ENCODE peak calls at places on chromosomes 12 and 14, in five cellular contexts. U, X, S, C and V are unnamed samples.

GRCh38 chr14:23123419-23123818 is 4.4 kb upstream of the CEBPE start:
- DNase-seq in U (no peak), X (no peak), S (peak; percentile 57), C (no peak), V (peak; percentile 59)

GRCh38 chr14:28635387-28635786 is 131.2 kb upstream of the FOXG1 start:
- DNase-seq in U (no peak), X (peak; percentile 3), S (no peak), C (peak; percentile 39), V (peak; percentile 49)

GRCh38 chr12:131363416-131363815 is 347.5 kb upstream of the SFSWAP start:
- DNase-seq in U (no peak), X (no peak), S (no peak), C (no peak), V (no peak)

GRCh38 chr12:9674226-9674590 is 4.7 kb downstream of the CLEC2D start:
- DNase-seq in U (no peak), X (no peak), S (no peak), C (no peak), V (no peak)

GRCh38 chr14:59018978-59019377 is 169.5 kb upstream of the DAAM1 start:
- DNase-seq in U (no peak), X (no peak), S (no peak), C (no peak), V (peak; percentile 10)

GRCh38 chr14:99026471-99026870 is 245.5 kb downstream of the BCL11B start:
- DNase-seq in U (no peak), X (peak; percentile 94), S (no peak), C (no peak), V (no peak)

GRCh38 chr12:6936642-6937480 is 6.8 kb upstream of the RNU7-1 start:
- DNase-seq in U (no peak), X (no peak), S (peak; percentile 51), C (no peak), V (no peak)

GRCh38 chr12:15897433-15897832 is 13.7 kb upstream of the DERA start:
- DNase-seq in U (no peak), X (no peak), S (no peak), C (no peak), V (no peak)

GRCh38 chr12:104671407-104672095 is 214.8 kb downstream of the CHST11 start:
- DNase-seq in U (peak; percentile 88), X (peak; percentile 93), S (peak; percentile 40), C (peak; percentile 53), V (peak; percentile 90)

GRCh38 chr12:77746108-77746507 is 84.6 kb upstream of the NAV3 start:
- DNase-seq in U (peak; percentile 83), X (no peak), S (no peak), C (no peak), V (no peak)

GRCh38 chr14:61898568-61898967 is 136.3 kb downstream of the SNAPC1 start:
- DNase-seq in U (no peak), X (no peak), S (no peak), C (no peak), V (no peak)

GRCh38 chr14:61891251-61891650 is 129.0 kb downstream of the SNAPC1 start:
- DNase-seq in U (no peak), X (no peak), S (no peak), C (no peak), V (no peak)

GRCh38 chr14:61891810-61892209 is 129.6 kb downstream of the SNAPC1 start:
- DNase-seq in U (no peak), X (no peak), S (no peak), C (no peak), V (no peak)

GRCh38 chr14:61893371-61893940 is 131.2 kb downstream of the SNAPC1 start:
- DNase-seq in U (no peak), X (no peak), S (no peak), C (no peak), V (no peak)

DNA sequence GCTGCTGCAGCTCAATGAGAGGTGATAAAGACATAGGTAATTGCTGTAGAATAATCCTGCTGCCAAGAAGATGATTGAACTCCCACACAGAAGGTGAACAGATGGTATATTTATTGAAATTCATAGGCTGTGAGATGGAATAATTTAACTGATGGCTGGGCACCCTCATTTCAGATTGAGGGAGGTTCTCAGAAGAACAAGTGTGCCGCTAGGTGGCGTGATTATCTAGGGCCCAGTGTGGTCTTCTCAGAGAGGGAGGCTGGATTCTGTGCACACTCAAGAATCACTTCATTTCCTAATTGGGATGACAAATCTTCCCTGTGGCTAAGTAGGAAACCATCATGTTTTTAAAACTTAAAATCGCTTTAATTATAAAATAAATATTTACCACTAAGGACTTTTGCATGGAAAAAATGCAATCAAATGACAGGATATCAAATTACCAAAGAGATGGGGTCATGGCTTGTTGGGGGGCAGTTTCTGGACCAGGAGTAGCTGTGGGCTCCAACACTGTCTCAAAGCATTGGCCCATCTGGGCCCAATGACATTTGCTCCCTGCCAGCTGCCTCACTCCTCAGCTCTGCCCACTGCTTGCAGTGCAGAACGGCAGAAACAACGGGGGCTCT is 132.3 kb downstream of the SNAPC1 start:
- DNase-seq in U (no peak), X (peak; percentile 44), S (peak; percentile 67), C (peak; percentile 41), V (peak; percentile 83)
- TF ChIP-seq JUND in U (no peak), X (no peak), S (no peak), C (no peak), V (no peak)

DNA sequence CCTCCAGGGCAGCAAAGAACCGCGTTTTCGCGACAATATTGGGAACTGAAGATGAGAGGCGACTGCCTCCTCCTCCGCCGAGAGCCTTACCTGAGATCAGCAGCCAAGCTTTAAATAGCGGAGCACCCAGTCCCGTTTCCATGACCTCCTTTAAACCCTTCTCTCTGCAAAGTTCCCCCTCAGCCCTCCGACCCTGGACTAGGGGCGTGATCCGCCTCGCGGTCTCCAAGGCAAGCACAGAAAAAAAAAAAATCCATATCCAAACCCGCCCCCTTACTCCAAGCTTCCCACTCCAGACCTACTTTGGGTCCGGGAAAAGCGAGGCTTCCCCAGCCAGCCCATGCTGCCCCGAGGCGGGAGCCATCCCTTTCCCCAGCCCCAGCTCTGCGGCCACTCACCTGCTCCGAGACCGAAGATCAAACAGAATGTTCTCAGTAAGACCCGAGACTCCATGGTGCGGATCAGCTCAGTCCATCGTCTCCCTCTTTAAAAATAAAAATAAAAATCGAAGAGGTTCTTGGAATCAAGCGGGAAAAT is 630 bp downstream of the NELL2 start:
- DNase-seq in U (no peak), X (no peak), S (peak; percentile 55), C (no peak), V (no peak)
- TF ChIP-seq JUND in U (no peak), X (no peak), S (no peak), C (no peak), V (no peak)

GRCh38 chr12:93877446-93877845 is 200.3 kb downstream of the CRADD start:
- DNase-seq in U (no peak), X (no peak), S (no peak), C (no peak), V (peak; percentile 42)
- TF ChIP-seq JUND in U (no peak), X (no peak), S (no peak), C (no peak), V (no peak)

DNA sequence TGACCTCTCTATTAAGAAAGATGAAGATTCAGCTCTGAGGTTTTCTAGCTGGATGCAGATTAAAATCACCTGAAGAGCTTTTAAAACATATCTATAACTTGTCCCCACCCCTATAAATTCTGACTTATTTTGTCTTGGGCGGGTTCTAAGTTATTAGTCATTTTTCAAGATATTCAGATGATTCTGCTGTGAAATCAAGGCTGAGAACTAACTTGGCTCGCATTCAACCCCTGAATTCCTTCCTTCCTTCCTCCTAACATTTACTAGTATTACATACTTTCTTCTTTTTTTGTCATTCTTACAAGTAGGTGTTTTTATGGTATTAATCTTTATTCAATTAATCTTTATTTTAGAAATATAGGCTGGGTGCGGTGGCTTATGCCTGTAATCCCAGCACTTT is 55.4 kb downstream of the SSPN start:
- DNase-seq in U (no peak), X (no peak), S (no peak), C (no peak), V (no peak)
- TF ChIP-seq JUND in U (no peak), X (no peak), S (no peak), C (no peak), V (no peak)

GRCh38 chr14:34119107-34119858 is 168.4 kb upstream of the EGLN3 start:
- DNase-seq in U (no peak), X (no peak), S (no peak), C (no peak), V (no peak)

GRCh38 chr14:34124585-34124984 is 173.7 kb upstream of the EGLN3 start:
- DNase-seq in U (no peak), X (no peak), S (no peak), C (no peak), V (no peak)

GRCh38 chr14:34122081-34122480 is 171.2 kb upstream of the EGLN3 start:
- DNase-seq in U (no peak), X (no peak), S (no peak), C (no peak), V (no peak)

GRCh38 chr14:34122650-34123049 is 171.8 kb upstream of the EGLN3 start:
- DNase-seq in U (no peak), X (no peak), S (no peak), C (no peak), V (no peak)

DNA sequence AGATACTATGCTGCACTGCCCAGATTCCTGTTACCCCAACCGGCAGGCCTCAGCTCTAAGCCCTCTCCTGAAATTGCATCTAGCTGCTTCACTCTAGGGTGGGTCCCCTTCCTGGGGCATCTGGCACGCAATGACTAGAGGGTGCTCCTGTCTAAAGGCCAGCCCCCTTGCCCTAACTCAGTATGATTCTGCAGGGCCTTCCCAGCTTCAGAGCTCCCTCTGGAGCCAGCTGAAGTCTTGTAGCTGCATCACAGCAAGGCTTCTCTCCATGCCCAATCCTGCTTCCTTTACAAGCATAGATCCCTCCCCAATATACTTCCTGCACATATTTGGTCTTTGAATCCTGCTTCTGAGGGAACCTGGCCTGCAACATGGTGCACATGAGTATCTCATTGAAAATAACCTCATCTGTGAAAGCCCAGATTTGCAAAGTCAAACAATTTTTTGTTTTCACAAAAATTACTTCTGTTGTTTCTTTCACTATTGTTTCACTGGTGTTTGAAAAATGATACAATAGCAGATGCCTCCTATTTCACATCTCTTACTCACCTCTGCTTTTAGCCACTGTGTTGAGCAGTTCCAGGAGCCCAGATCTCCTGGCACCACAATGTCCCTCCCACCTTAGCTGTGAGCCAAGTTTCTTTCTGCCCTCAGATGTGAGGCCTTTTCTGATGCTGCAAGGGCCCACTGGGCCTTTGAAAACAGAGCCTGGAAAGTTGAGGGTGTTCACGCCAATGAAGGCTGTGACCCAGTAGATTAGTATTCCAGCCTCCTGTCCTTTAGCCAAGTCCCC is 169.5 kb upstream of the EGLN3 start:
- DNase-seq in U (no peak), X (no peak), S (no peak), C (no peak), V (no peak)
- TF ChIP-seq JUND in U (no peak), X (no peak), S (no peak), C (no peak), V (no peak)

GRCh38 chr12:41709012-41709411 is 435.7 kb downstream of the GXYLT1 start:
- DNase-seq in U (no peak), X (no peak), S (no peak), C (no peak), V (no peak)
- TF ChIP-seq JUND in U (no peak), X (no peak), S (no peak), C (no peak), V (no peak)

GRCh38 chr12:129385637-129385990 is 518.2 kb downstream of the TMEM132D start:
- DNase-seq in U (no peak), X (no peak), S (no peak), C (no peak), V (no peak)
- TF ChIP-seq JUND in U (no peak), X (no peak), S (no peak), C (no peak), V (no peak)